ENCODE peak calls at places on chromosomes 3 and 15, in four cellular contexts. T is colonic mucosa, U is occipital lobe, C is HuH-7. J is an unnamed sample.
A peak's percentile ranks its signal among the peaks of the same experiment; 100 is the strongest.

GRCh38 chr3:175288616-175289015 is 429.5 kb downstream of the NAALADL2 start:
- DNase-seq in T (no peak), U (no peak), C (no peak), J (no peak)

GRCh38 chr3:169133178-169134161 is 530.0 kb downstream of the MECOM start:
- DNase-seq in T (no peak), U (no peak), C (no peak), J (peak; percentile 53)

GRCh38 chr15:62165029-62165792 is at the start of gene C2CD4B:
- DNase-seq in T (peak; percentile 82), U (no peak), C (no peak), J (no peak)

GRCh38 chr3:139476348-139476747 is at the start of gene RBP2:
- DNase-seq in T (peak; percentile 29), U (no peak), C (no peak), J (no peak)

GRCh38 chr15:45715528-45715927 is 80.7 kb downstream of the SQOR start:
- DNase-seq in T (no peak), U (no peak), C (no peak), J (no peak)

GRCh38 chr15:25727867-25728600 is 135.1 kb downstream of the ATP10A start:
- DNase-seq in T (no peak), U (no peak), C (no peak), J (no peak)

GRCh38 chr3:126527006-126527405 is 3.1 kb downstream of the CHST13 start:
- DNase-seq in T (no peak), U (no peak), C (no peak), J (no peak)

GRCh38 chr3:63458405-63458804 is 180.3 kb downstream of the SYNPR start:
- DNase-seq in T (no peak), U (no peak), C (no peak), J (no peak)

GRCh38 chr15:90367578-90367977 is 15.5 kb downstream of the ZNF774 start:
- DNase-seq in T (no peak), U (no peak), C (no peak), J (no peak)

GRCh38 chr15:80694624-80695098 is 449 bp upstream of the ABHD17C start:
- DNase-seq in T (peak; percentile 44), U (no peak), C (peak; percentile 49), J (peak; percentile 42)

GRCh38 chr15:57146394-57147140 is 228.1 kb downstream of the TCF12 start:
- DNase-seq in T (peak; percentile 41), U (no peak), C (peak; percentile 6), J (peak; percentile 56)

GRCh38 chr3:160671995-160672394 is 5.0 kb upstream of the ARL14 start:
- DNase-seq in T (no peak), U (no peak), C (no peak), J (no peak)

GRCh38 chr15:72599855-72600464 is 54.5 kb upstream of the GOLGA6B start:
- DNase-seq in T (peak; percentile 36), U (no peak), C (peak; percentile 44), J (peak; percentile 71)

GRCh38 chr3:133135303-133135702 is 97.1 kb downstream of the TMEM108 start:
- DNase-seq in T (no peak), U (no peak), C (no peak), J (no peak)

GRCh38 chr3:94862703-94863102 is 799.8 kb downstream of the NSUN3 start:
- DNase-seq in T (no peak), U (no peak), C (peak; percentile 52), J (peak; percentile 79)

GRCh38 chr3:194089357-194090177 is 46.4 kb upstream of the HES1 start:
- DNase-seq in T (no peak), U (peak; percentile 54), C (peak; percentile 65), J (peak; percentile 62)

GRCh38 chr3:152399374-152399773 is 130.6 kb downstream of the MBNL1 start:
- DNase-seq in T (no peak), U (no peak), C (no peak), J (no peak)